ENCODE peak calls at places on chromosomes 1 and 21, in four cellular contexts. I, L, X and T are unnamed samples.

GRCh38 chr21:36384885-36385232 is 333 bp upstream of the CHAF1B start:
- DNase-seq in X (no peak), L (no peak), I (no peak), T (no peak)

GRCh38 chr1:29197590-29197924 is 15.9 kb upstream of the SRSF4 start:
- DNase-seq in X (no peak), I (peak), L (no peak), T (peak)

GRCh38 chr1:101632548-101633256 is 364.0 kb downstream of the OLFM3 start:
- DNase-seq in L (no peak), X (no peak), I (no peak), T (no peak)

GRCh38 chr1:149977345-149977744 is 33.2 kb downstream of the OTUD7B start:
- DNase-seq in L (no peak), X (no peak), I (no peak), T (no peak)

GRCh38 chr1:192476802-192477298 is 98.7 kb upstream of the RGS1 start:
- DNase-seq in L (no peak), X (no peak), I (no peak), T (no peak)

GRCh38 chr1:218164930-218165686 is 120.0 kb upstream of the RRP15 start:
- DNase-seq in L (no peak), X (no peak), I (peak), T (peak)

GRCh38 chr1:92721886-92722285 is 63.0 kb downstream of the EVI5 start:
- DNase-seq in L (no peak), X (no peak), I (no peak), T (no peak)

GRCh38 chr1:83850849-83851248 is 148.1 kb downstream of the TTLL7 start:
- DNase-seq in L (no peak), I (no peak), X (no peak), T (no peak)

GRCh38 chr1:48675251-48675650 is 101.4 kb downstream of the BEND5 start:
- DNase-seq in X (no peak), I (no peak), L (no peak), T (no peak)

GRCh38 chr1:2856076-2856390 is 54.5 kb upstream of the TTC34 start:
- DNase-seq in X (no peak), L (no peak), I (no peak), T (no peak)

GRCh38 chr1:2468041-2468472 is 8.0 kb upstream of the PLCH2 start:
- DNase-seq in X (no peak), I (peak), L (no peak), T (no peak)

GRCh38 chr1:27598902-27599528 is 4.9 kb downstream of the AHDC1 start:
- DNase-seq in I (no peak), L (no peak), X (no peak), T (peak)

GRCh38 chr1:66535853-66536252 is 1.9 kb downstream of the SGIP1 start:
- DNase-seq in I (no peak), L (no peak), X (no peak), T (no peak)

GRCh38 chr1:168092151-168092550 is 44.6 kb downstream of the GPR161 start:
- DNase-seq in L (no peak), X (no peak), I (no peak), T (no peak)